ENCODE peak calls at places on chromosome 11, in ten cellular contexts. One of them, this sample, is unnamed.

GRCh38 chr11:11895672-11896071 is 53.9 kb downstream of the USP47 start:
- DNase-seq in nucleus accumbens: no peak
- DNase-seq in activated T-cell treated with anti-CD3 and anti-CD28 coated beads, Interleukin-2, amount 50 U/mL, for 4 hours: no peak
- DNase-seq in AG08395: peak; percentile 5
- DNase-seq in NCI-H748 treated with DMSO at 0.1 percent for 48 hours: no peak
- DNase-seq in NCI-H774: no peak
- DNase-seq in stimulated activated CD4-positive, alpha-beta T cell treated with anti-CD3 and anti-CD28 coated beads, Interleukin-12 subunit alpha, Interleukin-12 subunit beta, amount 100 ng/mL, for 4 hours: no peak
- DNase-seq in dermis blood vessel endothelial cell: no peak
- DNase-seq in left lung: no peak
- DNase-seq in stimulated activated CD8-positive, alpha-beta memory T cell treated with anti-CD3 and anti-CD28 coated beads, Interleukin-2, amount 100 ng/mL, for 48 hours: no peak
- DNase-seq in this sample: no peak

GRCh38 chr11:11461473-11461872 is 108.4 kb upstream of the CSNK2A3 start:
- DNase-seq in left lung: no peak
- DNase-seq in AG08395: no peak
- DNase-seq in NCI-H748 treated with DMSO at 0.1 percent for 48 hours: no peak
- DNase-seq in NCI-H774: no peak
- DNase-seq in stimulated activated CD8-positive, alpha-beta memory T cell treated with anti-CD3 and anti-CD28 coated beads, Interleukin-2, amount 100 ng/mL, for 48 hours: no peak
- DNase-seq in dermis blood vessel endothelial cell: no peak
- DNase-seq in nucleus accumbens: no peak
- DNase-seq in activated T-cell treated with anti-CD3 and anti-CD28 coated beads, Interleukin-2, amount 50 U/mL, for 4 hours: no peak
- DNase-seq in stimulated activated CD4-positive, alpha-beta T cell treated with anti-CD3 and anti-CD28 coated beads, Interleukin-12 subunit alpha, Interleukin-12 subunit beta, amount 100 ng/mL, for 4 hours: no peak
- DNase-seq in this sample: no peak

GRCh38 chr11:76410771-76411423 is 29.8 kb downstream of the GVQW3 start:
- DNase-seq in left lung: no peak
- DNase-seq in NCI-H774: no peak
- DNase-seq in stimulated activated CD8-positive, alpha-beta memory T cell treated with anti-CD3 and anti-CD28 coated beads, Interleukin-2, amount 100 ng/mL, for 48 hours: no peak
- DNase-seq in NCI-H748 treated with DMSO at 0.1 percent for 48 hours: no peak
- DNase-seq in nucleus accumbens: no peak
- DNase-seq in dermis blood vessel endothelial cell: no peak
- DNase-seq in stimulated activated CD4-positive, alpha-beta T cell treated with anti-CD3 and anti-CD28 coated beads, Interleukin-12 subunit alpha, Interleukin-12 subunit beta, amount 100 ng/mL, for 4 hours: no peak
- DNase-seq in AG08395: no peak
- DNase-seq in activated T-cell treated with anti-CD3 and anti-CD28 coated beads, Interleukin-2, amount 50 U/mL, for 4 hours: no peak
- DNase-seq in this sample: no peak

GRCh38 chr11:120133216-120134105 is 4.5 kb downstream of the TRIM29 start:
- DNase-seq in NCI-H774: no peak
- DNase-seq in stimulated activated CD8-positive, alpha-beta memory T cell treated with anti-CD3 and anti-CD28 coated beads, Interleukin-2, amount 100 ng/mL, for 48 hours: no peak
- DNase-seq in nucleus accumbens: no peak
- DNase-seq in AG08395: no peak
- DNase-seq in dermis blood vessel endothelial cell: no peak
- DNase-seq in NCI-H748 treated with DMSO at 0.1 percent for 48 hours: no peak
- DNase-seq in stimulated activated CD4-positive, alpha-beta T cell treated with anti-CD3 and anti-CD28 coated beads, Interleukin-12 subunit alpha, Interleukin-12 subunit beta, amount 100 ng/mL, for 4 hours: no peak
- DNase-seq in left lung: peak; percentile 54
- DNase-seq in activated T-cell treated with anti-CD3 and anti-CD28 coated beads, Interleukin-2, amount 50 U/mL, for 4 hours: no peak
- DNase-seq in this sample: no peak

GRCh38 chr11:69615545-69616278 is 25.2 kb upstream of the CCND1 start:
- DNase-seq in nucleus accumbens: no peak
- DNase-seq in NCI-H774: no peak
- DNase-seq in left lung: no peak
- DNase-seq in stimulated activated CD8-positive, alpha-beta memory T cell treated with anti-CD3 and anti-CD28 coated beads, Interleukin-2, amount 100 ng/mL, for 48 hours: no peak
- DNase-seq in dermis blood vessel endothelial cell: no peak
- DNase-seq in AG08395: no peak
- DNase-seq in activated T-cell treated with anti-CD3 and anti-CD28 coated beads, Interleukin-2, amount 50 U/mL, for 4 hours: no peak
- DNase-seq in NCI-H748 treated with DMSO at 0.1 percent for 48 hours: no peak
- DNase-seq in stimulated activated CD4-positive, alpha-beta T cell treated with anti-CD3 and anti-CD28 coated beads, Interleukin-12 subunit alpha, Interleukin-12 subunit beta, amount 100 ng/mL, for 4 hours: no peak
- DNase-seq in this sample: no peak

GRCh38 chr11:58451585-58451984 is 9.5 kb upstream of the OR5B12 start:
- DNase-seq in AG08395: no peak
- DNase-seq in dermis blood vessel endothelial cell: no peak
- DNase-seq in left lung: no peak
- DNase-seq in NCI-H774: no peak
- DNase-seq in stimulated activated CD4-positive, alpha-beta T cell treated with anti-CD3 and anti-CD28 coated beads, Interleukin-12 subunit alpha, Interleukin-12 subunit beta, amount 100 ng/mL, for 4 hours: no peak
- DNase-seq in stimulated activated CD8-positive, alpha-beta memory T cell treated with anti-CD3 and anti-CD28 coated beads, Interleukin-2, amount 100 ng/mL, for 48 hours: no peak
- DNase-seq in nucleus accumbens: no peak
- DNase-seq in activated T-cell treated with anti-CD3 and anti-CD28 coated beads, Interleukin-2, amount 50 U/mL, for 4 hours: no peak
- DNase-seq in NCI-H748 treated with DMSO at 0.1 percent for 48 hours: no peak
- DNase-seq in this sample: no peak

GRCh38 chr11:85758026-85758425 is 52.9 kb downstream of the SYTL2 start:
- DNase-seq in activated T-cell treated with anti-CD3 and anti-CD28 coated beads, Interleukin-2, amount 50 U/mL, for 4 hours: no peak
- DNase-seq in nucleus accumbens: no peak
- DNase-seq in NCI-H748 treated with DMSO at 0.1 percent for 48 hours: no peak
- DNase-seq in AG08395: no peak
- DNase-seq in stimulated activated CD8-positive, alpha-beta memory T cell treated with anti-CD3 and anti-CD28 coated beads, Interleukin-2, amount 100 ng/mL, for 48 hours: no peak
- DNase-seq in stimulated activated CD4-positive, alpha-beta T cell treated with anti-CD3 and anti-CD28 coated beads, Interleukin-12 subunit alpha, Interleukin-12 subunit beta, amount 100 ng/mL, for 4 hours: no peak
- DNase-seq in NCI-H774: no peak
- DNase-seq in left lung: no peak
- DNase-seq in dermis blood vessel endothelial cell: no peak
- DNase-seq in this sample: no peak

GRCh38 chr11:129817282-129818051 is 1.8 kb downstream of the TMEM45B start:
- DNase-seq in left lung: no peak
- DNase-seq in stimulated activated CD8-positive, alpha-beta memory T cell treated with anti-CD3 and anti-CD28 coated beads, Interleukin-2, amount 100 ng/mL, for 48 hours: no peak
- DNase-seq in stimulated activated CD4-positive, alpha-beta T cell treated with anti-CD3 and anti-CD28 coated beads, Interleukin-12 subunit alpha, Interleukin-12 subunit beta, amount 100 ng/mL, for 4 hours: no peak
- DNase-seq in NCI-H748 treated with DMSO at 0.1 percent for 48 hours: no peak
- DNase-seq in dermis blood vessel endothelial cell: no peak
- DNase-seq in activated T-cell treated with anti-CD3 and anti-CD28 coated beads, Interleukin-2, amount 50 U/mL, for 4 hours: no peak
- DNase-seq in NCI-H774: no peak
- DNase-seq in AG08395: no peak
- DNase-seq in nucleus accumbens: no peak
- DNase-seq in this sample: no peak

GRCh38 chr11:18972336-18972735 is 33.1 kb upstream of the MRGPRX1 start:
- DNase-seq in AG08395: no peak
- DNase-seq in NCI-H774: no peak
- DNase-seq in stimulated activated CD4-positive, alpha-beta T cell treated with anti-CD3 and anti-CD28 coated beads, Interleukin-12 subunit alpha, Interleukin-12 subunit beta, amount 100 ng/mL, for 4 hours: no peak
- DNase-seq in activated T-cell treated with anti-CD3 and anti-CD28 coated beads, Interleukin-2, amount 50 U/mL, for 4 hours: no peak
- DNase-seq in nucleus accumbens: no peak
- DNase-seq in stimulated activated CD8-positive, alpha-beta memory T cell treated with anti-CD3 and anti-CD28 coated beads, Interleukin-2, amount 100 ng/mL, for 48 hours: no peak
- DNase-seq in left lung: no peak
- DNase-seq in dermis blood vessel endothelial cell: no peak
- DNase-seq in NCI-H748 treated with DMSO at 0.1 percent for 48 hours: no peak
- DNase-seq in this sample: no peak

This sample was measured in NCI-H1436 treated with DMSO at 0.1 percent for 48 hours.